ENCODE peak calls at places on chromosomes 4 and X, in seven cellular contexts. P is kidney; A is ovary; C is mammary epithelial cell; Q is heart right ventricle; E is MM.1S; I is CD8-positive, alpha-beta memory T cell. O is an unnamed sample.

GRCh38 chr4:118948545-118949144 is 60.0 kb downstream of the SYNPO2 start:
- DNase-seq in Q (no peak), P (no peak), A (no peak), E (no peak), C (no peak), I (no peak), O (no peak)

GRCh38 chr4:123419885-123420743 is 23.5 kb downstream of the SPRY1 start:
- DNase-seq in C (no peak), E (no peak), A (no peak), Q (no peak), I (no peak), P (no peak), O (no peak)

GRCh38 chrX:153226344-153227190 is 47.5 kb downstream of the MAGEA1 start:
- DNase-seq in I (no peak), E (no peak), A (peak; percentile 39), P (peak; percentile 71), Q (peak; percentile 2), C (peak; percentile 88), O (no peak)

GRCh38 chr4:165715989-165716388 is 157.0 kb upstream of the TLL1 start:
- DNase-seq in E (no peak), C (peak; percentile 53), P (no peak), Q (no peak), A (no peak), I (no peak), O (no peak)

GRCh38 chr4:149914521-149915115 is 99.0 kb upstream of the IQCM start:
- DNase-seq in P (no peak), A (no peak), E (peak; percentile 60), Q (peak; percentile 28), C (peak; percentile 13), I (no peak), O (no peak)

GRCh38 chr4:92186239-92186638 is 117.5 kb upstream of the GRID2 start:
- DNase-seq in E (no peak), A (no peak), C (no peak), Q (no peak), I (no peak), P (no peak), O (no peak)

GRCh38 chr4:152953514-152953913 is 17.4 kb downstream of the FHDC1 start:
- DNase-seq in I (no peak), P (no peak), Q (no peak), E (no peak), C (peak; percentile 35), A (no peak), O (no peak)

GRCh38 chrX:124524852-124525251 is 178.5 kb downstream of the SH2D1A start:
- DNase-seq in A (no peak), Q (no peak), C (no peak), P (no peak), E (no peak), I (no peak), O (no peak)

GRCh38 chrX:109600114-109600710 is 24.8 kb downstream of the KCNE5 start:
- DNase-seq in P (no peak), E (no peak), I (no peak), C (no peak), A (no peak), Q (no peak), O (no peak)

GRCh38 chr4:184370711-184371389 is 103.5 kb downstream of the IRF2 start:
- DNase-seq in Q (no peak), C (no peak), A (peak; percentile 61), E (no peak), I (no peak), P (no peak), O (no peak)

GRCh38 chrX:119272882-119273806 is 37.1 kb downstream of the PGRMC1 start:
- DNase-seq in Q (peak; percentile 22), P (peak; percentile 67), E (no peak), C (no peak), I (peak; percentile 4), A (no peak), O (no peak)

GRCh38 chrX:106952988-106953387 is 32.8 kb downstream of the CLDN2 start:
- DNase-seq in C (no peak), P (no peak), A (no peak), I (no peak), E (peak; percentile 9), Q (no peak), O (no peak)

GRCh38 chr4:147518086-147518485 is 37.2 kb downstream of the EDNRA start:
- DNase-seq in A (no peak), C (peak; percentile 47), I (no peak), P (no peak), Q (no peak), E (no peak), O (no peak)

GRCh38 chr4:74549936-74550335 is 105.0 kb downstream of the AREG start:
- DNase-seq in C (peak; percentile 60), P (no peak), A (no peak), E (no peak), I (no peak), Q (no peak), O (no peak)

GRCh38 chr4:80586716-80587115 is 251.2 kb downstream of the CFAP299 start:
- DNase-seq in C (peak; percentile 48), E (no peak), I (no peak), Q (no peak), A (no peak), P (no peak), O (no peak)

GRCh38 chrX:132216806-132217202 is 2.4 kb downstream of the RAP2C start:
- DNase-seq in E (peak; percentile 29), I (no peak), A (no peak), P (no peak), C (peak; percentile 45), Q (no peak), O (no peak)

GRCh38 chr4:141346144-141346543 is 125.4 kb downstream of the ZNF330 start:
- DNase-seq in Q (no peak), A (no peak), P (no peak), E (peak; percentile 41), I (no peak), C (peak; percentile 39), O (no peak)

GRCh38 chrX:81280148-81280547 is 78.2 kb downstream of the SH3BGRL start:
- DNase-seq in E (no peak), P (peak; percentile 38), A (no peak), C (no peak), Q (no peak), I (no peak), O (no peak)

GRCh38 chrX:10611441-10612090 is 8.8 kb downstream of the MID1 start:
- DNase-seq in P (no peak), Q (no peak), E (no peak), A (no peak), C (no peak), I (no peak), O (no peak)

GRCh38 chrX:50996930-50997329 is 86.4 kb downstream of the BMP15 start:
- DNase-seq in A (no peak), C (no peak), Q (no peak), P (no peak), I (no peak), E (no peak), O (no peak)

GRCh38 chrX:138487866-138488265 is 223.7 kb downstream of the FGF13 start:
- DNase-seq in P (no peak), C (no peak), I (no peak), A (no peak), Q (no peak), E (no peak), O (no peak)

GRCh38 chr4:144646523-144647094 is 653 bp downstream of the HHIP start:
- DNase-seq in P (peak; percentile 71), C (peak; percentile 30), A (peak; percentile 20), E (no peak), I (no peak), Q (no peak), O (no peak)

GRCh38 chr4:5524900-5525299 is 183.5 kb downstream of the EVC2 start:
- DNase-seq in E (no peak), I (no peak), A (no peak), C (peak; percentile 45), P (no peak), Q (peak; percentile 43), O (no peak)

GRCh38 chr4:99536848-99537247 is 26.0 kb downstream of the C4orf17 start:
- DNase-seq in C (no peak), P (no peak), I (no peak), A (no peak), Q (no peak), E (no peak), O (no peak)

GRCh38 chrX:68307767-68308166 is 125.5 kb downstream of the OPHN1 start:
- DNase-seq in A (no peak), P (no peak), Q (no peak), C (peak; percentile 93), I (no peak), E (peak; percentile 32), O (no peak)

GRCh38 chr4:142615324-142615665 is 230.8 kb downstream of the INPP4B start:
- DNase-seq in C (peak; percentile 72), Q (no peak), P (no peak), A (no peak), I (no peak), E (no peak), O (no peak)
- H3K9me3 ChIP-seq in C (peaks cover 9% of the 10 kb centered on the region), Q (no peaks in the 10 kb centered on the region), P (peaks cover 5% of the 10 kb centered on the region), A (no peaks in the 10 kb centered on the region), I (no peaks in the 10 kb centered on the region), E (no peaks in the 10 kb centered on the region), O (no peaks in the 10 kb centered on the region)

GRCh38 chr4:116015549-116015948 is 902.1 kb upstream of the NDST4 start:
- DNase-seq in I (no peak), C (no peak), A (no peak), P (no peak), Q (no peak), E (no peak), O (no peak)
- H3K9me3 ChIP-seq in I (peaks cover 21% of the 10 kb centered on the region), C (peaks cover 28% of the 10 kb centered on the region), A (no peaks in the 10 kb centered on the region), P (peaks cover 36% of the 10 kb centered on the region), Q (peaks cover 36% of the 10 kb centered on the region), E (no peaks in the 10 kb centered on the region), O (peaks cover 45% of the 10 kb centered on the region)

GRCh38 chr4:167550021-167550420 is 315.7 kb upstream of the SPOCK3 start:
- DNase-seq in I (no peak), E (no peak), P (no peak), A (no peak), Q (no peak), C (no peak), O (no peak)

GRCh38 chr4:167541286-167541685 is 307.0 kb upstream of the SPOCK3 start:
- DNase-seq in C (no peak), Q (no peak), I (no peak), E (no peak), P (no peak), A (no peak), O (no peak)

DNA sequence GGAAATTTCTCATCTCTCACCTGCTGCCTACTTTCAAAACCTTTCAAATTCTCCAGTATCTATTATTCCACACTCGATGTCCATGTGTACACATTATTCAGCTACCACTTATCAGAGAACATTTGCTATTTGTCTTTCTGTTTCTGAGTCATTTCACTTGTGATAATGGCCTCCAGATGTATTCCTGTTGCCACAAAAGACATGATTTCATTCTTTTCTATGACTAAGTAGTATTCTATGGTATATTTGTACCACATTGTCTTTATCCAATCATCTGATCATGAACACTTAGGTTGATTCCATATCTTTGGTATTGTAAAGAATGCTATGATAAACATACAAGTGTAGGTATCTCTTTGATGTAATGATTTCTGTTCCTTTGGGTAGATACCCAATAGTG is 310.1 kb upstream of the SPOCK3 start:
- DNase-seq in A (no peak), I (no peak), C (no peak), Q (no peak), E (no peak), P (no peak), O (no peak)
- H3K9me3 ChIP-seq in A (no peaks in the 10 kb centered on the region), I (no peaks in the 10 kb centered on the region), C (no peaks in the 10 kb centered on the region), Q (peaks cover 13% of the 10 kb centered on the region), E (no peaks in the 10 kb centered on the region), P (no peaks in the 10 kb centered on the region), O (no peaks in the 10 kb centered on the region)

DNA sequence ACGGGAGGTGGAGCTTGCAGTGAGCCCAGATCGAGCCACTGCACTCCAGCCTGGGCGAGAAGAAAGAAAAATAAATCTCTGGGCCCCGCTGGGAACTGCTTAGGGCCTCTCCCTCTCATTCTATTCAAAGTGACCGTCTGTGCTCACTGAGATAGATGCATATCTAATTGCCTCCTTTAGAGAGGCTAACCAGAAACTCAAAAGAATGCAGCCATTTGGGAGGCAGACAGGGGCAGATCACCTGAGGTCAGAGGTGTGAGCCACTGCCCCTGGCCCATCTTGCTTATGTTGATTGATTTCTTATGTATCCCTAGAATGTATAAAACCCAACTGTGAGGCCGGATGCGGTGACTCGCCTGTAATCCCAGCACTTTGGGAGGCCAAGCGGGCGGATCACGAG is 6.2 kb upstream of the CSF2RA start:
- DNase-seq in P (no peak), I (no peak), E (no peak), Q (no peak), C (no peak), A (no peak), O (no peak)
- H3K9me3 ChIP-seq in P (no peaks in the 10 kb centered on the region), I (no peaks in the 10 kb centered on the region), E (no peaks in the 10 kb centered on the region), Q (no peaks in the 10 kb centered on the region), C (peaks cover 9% of the 10 kb centered on the region), A (no peaks in the 10 kb centered on the region), O (no peaks in the 10 kb centered on the region)

O was measured in right atrium auricular region.